ENCODE peak calls at places on chromosome X, in four cellular contexts. O is lower lobe of right lung, R is mammary epithelial cell, W is MM.1S. A is an unnamed sample. For H3K4me1, the result is how much of the 10 kb centered on the place peaks cover.

GRCh38 chrX:86047174-86047991 is at the start of gene CHM:
- DNase-seq in O (peak), W (peak), R (peak), A (peak)

GRCh38 chrX:13468096-13468495 is 101.3 kb upstream of the EGFL6 start:
- DNase-seq in R (no peak), W (no peak), O (no peak), A (no peak)

GRCh38 chrX:49155900-49156837 is 6.4 kb upstream of the MAGIX start:
- DNase-seq in R (peak), O (peak), W (peak), A (peak)

GRCh38 chrX:24276011-24276410 is 37.9 kb downstream of the SUPT20HL2 start:
- DNase-seq in W (no peak), O (no peak), R (no peak), A (no peak)

GRCh38 chrX:41332408-41332987 is 1.5 kb upstream of the DDX3X start:
- DNase-seq in W (peak), O (peak), R (no peak), A (no peak)

GRCh38 chrX:131802836-131803626 is 220.1 kb upstream of the STK26 start:
- DNase-seq in O (no peak), W (peak), R (peak), A (peak)

GRCh38 chrX:6545712-6546111 is 10.8 kb upstream of the VCX3A start:
- DNase-seq in W (no peak), R (no peak), O (no peak), A (no peak)

GRCh38 chrX:132967049-132967448 is 8.6 kb upstream of the HS6ST2 start:
- DNase-seq in O (no peak), W (no peak), R (no peak), A (no peak)

GRCh38 chrX:47078129-47079043 is at the start of gene RGN:
- DNase-seq in W (no peak), O (no peak), R (no peak), A (no peak)

GRCh38 chrX:115940888-115941332 is 229.6 kb upstream of the AGTR2 start:
- DNase-seq in O (no peak), W (peak), R (peak), A (peak)

GRCh38 chrX:15838017-15838416 is 16.6 kb downstream of the AP1S2 start:
- DNase-seq in O (no peak), R (no peak), W (no peak), A (no peak)

GRCh38 chrX:48890934-48891401 is 6.6 kb downstream of the TIMM17B start:
- DNase-seq in O (peak), W (peak), R (no peak), A (no peak)

GRCh38 chrX:39144323-39144722 is 343.1 kb downstream of the MID1IP1 start:
- DNase-seq in O (no peak), W (no peak), R (no peak), A (no peak)

GRCh38 chrX:22272613-22273012 is at the start of gene CBLL2:
- DNase-seq in W (no peak), R (no peak), O (no peak), A (no peak)

GRCh38 chrX:122565952-122566351 is 618.1 kb upstream of the GRIA3 start:
- DNase-seq in R (peak), W (no peak), O (no peak), A (peak)

GRCh38 chrX:13266641-13267420 is 53.0 kb downstream of the ATXN3L start:
- DNase-seq in O (no peak), R (peak), W (no peak), A (no peak)

GRCh38 chrX:150475466-150475865 is 93.0 kb upstream of the MTM1 start:
- DNase-seq in O (no peak), W (no peak), R (no peak), A (no peak)

GRCh38 chrX:39764441-39764914 is 333.3 kb downstream of the BCOR start:
- DNase-seq in O (no peak), R (no peak), W (no peak), A (no peak)

GRCh38 chrX:151697537-151697936 is 2.3 kb downstream of the PRRG3 start:
- DNase-seq in O (no peak), W (no peak), R (no peak), A (no peak)

GRCh38 chrX:39115166-39115565 is 313.9 kb downstream of the MID1IP1 start:
- DNase-seq in O (no peak), R (peak), W (no peak), A (no peak)

GRCh38 chrX:107940095-107940494 is 42.1 kb downstream of the TEX13B start:
- DNase-seq in O (no peak), W (no peak), R (no peak), A (no peak)

GRCh38 chrX:136055651-136056221 is 70.5 kb downstream of the SLC9A6 start:
- DNase-seq in R (no peak), W (no peak), O (no peak), A (no peak)

GRCh38 chrX:81202413-81202794 is 502 bp downstream of the SH3BGRL start:
- DNase-seq in O (no peak), R (peak), W (peak), A (no peak)

GRCh38 chrX:40007136-40007535 is 90.6 kb downstream of the BCOR start:
- DNase-seq in R (no peak), O (no peak), W (no peak), A (no peak)

GRCh38 chrX:79415056-79415455 is 47.9 kb upstream of the ITM2A start:
- DNase-seq in O (no peak), W (no peak), R (no peak), A (no peak)

GRCh38 chrX:16188687-16189086 is 21.4 kb downstream of the MAGEB17 start:
- DNase-seq in W (no peak), R (peak), O (no peak), A (no peak)

GRCh38 chrX:39752820-39753219 is 344.9 kb downstream of the BCOR start:
- DNase-seq in W (no peak), R (no peak), O (no peak), A (no peak)

GRCh38 chrX:154490021-154490413 is 412 bp downstream of the SLC10A3 start:
- DNase-seq in W (peak), R (peak), O (no peak), A (no peak)

GRCh38 chrX:124388562-124388961 is 42.2 kb downstream of the SH2D1A start:
- DNase-seq in O (peak), W (peak), R (peak), A (peak)

GRCh38 chrX:69988955-69989394 is 60.8 kb downstream of the AWAT2 start:
- DNase-seq in R (peak), O (no peak), W (no peak), A (peak)

GRCh38 chrX:323721-324628 is 5.4 kb upstream of the GTPBP6 start:
- DNase-seq in O (peak), R (peak), W (peak), A (no peak)

GRCh38 chrX:67544871-67545771 is 1.3 kb downstream of the AR start:
- DNase-seq in R (no peak), W (no peak), O (peak), A (no peak)

GRCh38 chrX:67545772-67546495 is 2.1 kb downstream of the AR start:
- DNase-seq in R (no peak), O (peak), W (no peak), A (peak)

GRCh38 chrX:67544281-67544680 is 460 bp downstream of the AR start:
- DNase-seq in W (peak), R (no peak), O (peak), A (peak)

GRCh38 chrX:67546496-67547423 is 2.9 kb downstream of the AR start:
- DNase-seq in O (no peak), R (no peak), W (no peak), A (no peak)

DNA sequence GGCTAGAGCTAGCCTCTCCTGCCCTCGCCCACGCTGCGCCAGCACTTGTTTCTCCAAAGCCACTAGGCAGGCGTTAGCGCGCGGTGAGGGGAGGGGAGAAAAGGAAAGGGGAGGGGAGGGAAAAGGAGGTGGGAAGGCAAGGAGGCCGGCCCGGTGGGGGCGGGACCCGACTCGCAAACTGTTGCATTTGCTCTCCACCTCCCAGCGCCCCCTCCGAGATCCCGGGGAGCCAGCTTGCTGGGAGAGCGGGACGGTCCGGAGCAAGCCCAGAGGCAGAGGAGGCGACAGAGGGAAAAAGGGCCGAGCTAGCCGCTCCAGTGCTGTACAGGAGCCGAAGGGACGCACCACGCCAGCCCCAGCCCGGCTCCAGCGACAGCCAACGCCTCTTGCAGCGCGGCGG is at the start of gene AR:
- DNase-seq in R (no peak), O (peak), W (no peak), A (peak)
- H3K27ac ChIP-seq in R (no peak), O (no peak), W (no peak), A (peak)

GRCh38 chrX:45712067-45712466 is 511.4 kb upstream of the DIPK2B start:
- DNase-seq in R (peak), O (no peak), W (no peak), A (no peak)
- H3K4me1 ChIP-seq in R (half or more), O (under half), W (under half), A (under half)

GRCh38 chrX:106752101-106752678 is 25.7 kb downstream of the RNF128 start:
- DNase-seq in R (peak), W (no peak), O (no peak), A (no peak)
- TF ChIP-seq CTCF in R (no peak), W (no peak), O (no peak), A (no peak)

GRCh38 chrX:57905141-57905540 is 5.1 kb downstream of the ZXDA start:
- DNase-seq in W (no peak), O (no peak), R (no peak), A (no peak)
- H3K27ac ChIP-seq in W (no peak), O (no peak), R (no peak), A (no peak)

A was measured in heart right ventricle.